ENCODE peak calls at places on chromosomes 5 and 9, in eight cellular contexts. X, T, P, L, B, R, C and K are unnamed samples.

GRCh38 chr5:170056561-170057267 is 49.0 kb upstream of the FOXI1 start:
- DNase-seq in X (no peak), B (no peak), R (no peak), P (no peak), L (peak; percentile 8), T (no peak), C (no peak), K (no peak)

GRCh38 chr9:93902780-93903655 is 52.1 kb downstream of the BARX1 start:
- DNase-seq in R (no peak), L (no peak), C (no peak), T (no peak), P (no peak), X (peak; percentile 10), B (peak; percentile 6), K (no peak)

GRCh38 chr5:138149530-138149929 is 10.3 kb upstream of the NME5 start:
- DNase-seq in P (peak; percentile 23), L (peak; percentile 17), B (no peak), R (peak; percentile 17), X (no peak), T (no peak), C (peak; percentile 54), K (peak; percentile 5)

GRCh38 chr5:173581408-173582197 is 34.8 kb downstream of the BOD1 start:
- DNase-seq in X (no peak), B (peak; percentile 93), C (peak; percentile 27), P (peak; percentile 64), R (peak; percentile 28), T (peak; percentile 31), L (peak; percentile 70), K (peak; percentile 38)

GRCh38 chr5:53167836-53168235 is 58.3 kb upstream of the MOCS2 start:
- DNase-seq in X (peak; percentile 44), T (no peak), R (peak; percentile 55), L (no peak), C (peak; percentile 39), B (no peak), P (no peak), K (peak; percentile 33)

GRCh38 chr9:3074247-3074646 is 230.4 kb upstream of the PUM3 start:
- DNase-seq in T (no peak), L (peak; percentile 2), C (no peak), P (no peak), R (peak; percentile 3), X (no peak), B (no peak), K (no peak)

GRCh38 chr9:90441814-90442213 is 200.8 kb downstream of the DIRAS2 start:
- DNase-seq in B (no peak), T (no peak), X (no peak), L (no peak), C (no peak), R (no peak), P (peak; percentile 20), K (no peak)

GRCh38 chr5:893711-894110 is 1.0 kb downstream of the TRIP13 start:
- DNase-seq in C (no peak), T (no peak), L (no peak), X (no peak), B (no peak), R (no peak), P (no peak), K (no peak)

GRCh38 chr5:61409568-61409967 is 77.5 kb downstream of the ZSWIM6 start:
- DNase-seq in L (peak; percentile 87), X (no peak), P (peak; percentile 91), C (peak; percentile 96), R (peak; percentile 93), T (no peak), B (no peak), K (peak; percentile 77)

GRCh38 chr5:136457390-136458094 is 92.2 kb upstream of the TRPC7 start:
- DNase-seq in X (no peak), L (no peak), C (no peak), T (no peak), P (no peak), B (no peak), R (no peak), K (peak; percentile 24)

GRCh38 chr5:3784854-3785253 is 189.2 kb downstream of the IRX1 start:
- DNase-seq in X (no peak), L (no peak), P (no peak), R (no peak), C (no peak), T (no peak), B (no peak), K (no peak)

GRCh38 chr9:95641591-95641990 is 124.8 kb upstream of the PTCH1 start:
- DNase-seq in X (no peak), C (no peak), T (no peak), L (peak; percentile 17), P (no peak), B (no peak), R (peak; percentile 24), K (peak; percentile 29)

GRCh38 chr5:134127376-134127861 is 12.9 kb downstream of the TCF7 start:
- DNase-seq in P (no peak), R (peak; percentile 63), B (no peak), L (no peak), X (no peak), T (peak; percentile 65), C (peak; percentile 58), K (peak; percentile 41)

GRCh38 chr5:168532471-168532870 is 3.4 kb downstream of the FBLL1 start:
- DNase-seq in T (no peak), R (no peak), X (no peak), B (no peak), L (no peak), P (no peak), C (no peak), K (no peak)

GRCh38 chr5:140205216-140205615 is 30.2 kb downstream of the CYSTM1 start:
- DNase-seq in P (no peak), L (no peak), C (no peak), X (no peak), B (no peak), T (no peak), R (no peak), K (no peak)

GRCh38 chr9:93896093-93896492 is 59.1 kb downstream of the BARX1 start:
- DNase-seq in C (no peak), T (no peak), B (no peak), P (no peak), X (no peak), R (no peak), L (no peak), K (no peak)

GRCh38 chr5:141560141-141560540 is 58.7 kb downstream of the DIAPH1 start:
- DNase-seq in B (no peak), P (peak; percentile 34), R (peak; percentile 19), T (no peak), L (peak; percentile 34), C (no peak), X (no peak), K (peak; percentile 87)

GRCh38 chr5:133599044-133599443 is 13.3 kb downstream of the FSTL4 start:
- DNase-seq in T (no peak), B (no peak), L (no peak), P (no peak), X (no peak), R (no peak), C (no peak), K (no peak)

GRCh38 chr5:96326902-96327301 is 106.1 kb downstream of the PCSK1 start:
- DNase-seq in X (no peak), B (no peak), P (no peak), L (no peak), T (no peak), R (no peak), C (no peak), K (no peak)

GRCh38 chr5:96329886-96330531 is 103.0 kb downstream of the PCSK1 start:
- DNase-seq in P (peak; percentile 31), L (peak; percentile 34), R (peak; percentile 75), C (no peak), T (no peak), X (no peak), B (no peak), K (peak; percentile 46)

GRCh38 chr5:96330532-96331140 is 102.4 kb downstream of the PCSK1 start:
- DNase-seq in C (no peak), L (no peak), T (no peak), B (no peak), P (no peak), R (no peak), X (no peak), K (no peak)

GRCh38 chr5:96329294-96329693 is 103.8 kb downstream of the PCSK1 start:
- DNase-seq in R (no peak), P (no peak), C (no peak), X (no peak), T (no peak), L (no peak), B (no peak), K (no peak)

DNA sequence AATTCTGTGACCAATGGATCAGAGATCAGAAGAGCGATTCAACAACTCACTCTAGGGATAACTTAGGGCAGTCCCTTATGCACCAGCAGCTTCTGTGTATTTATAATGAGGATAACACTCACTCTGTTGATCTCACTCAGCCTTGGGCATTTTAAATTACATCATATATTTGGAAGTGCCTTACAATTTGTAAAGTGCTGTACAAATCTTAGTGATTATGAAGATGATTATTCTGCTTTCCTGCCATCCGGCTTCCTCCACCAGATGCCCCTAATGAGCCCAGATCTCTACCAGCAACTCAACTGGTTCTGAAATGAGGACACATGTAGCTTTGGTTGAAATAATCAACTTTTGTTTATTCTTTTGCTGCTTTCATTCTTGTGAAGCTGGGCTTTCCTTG is 105.3 kb downstream of the PCSK1 start:
- DNase-seq in R (no peak), T (no peak), L (no peak), C (peak; percentile 40), B (no peak), X (no peak), P (no peak), K (no peak)
- TF ChIP-seq CTCF in R (no peak), T (no peak), L (no peak), C (no peak), B (no peak), X (no peak), P (no peak), K (no peak)

GRCh38 chr9:131856105-131856504 is 116.2 kb upstream of the RAPGEF1 start:
- DNase-seq in R (no peak), T (no peak), X (no peak), P (no peak), C (no peak), B (peak; percentile 78), L (no peak), K (no peak)
- TF ChIP-seq CTCF in R (no peak), T (no peak), X (no peak), P (no peak), C (no peak), B (peak; percentile 24), L (no peak), K (no peak)

GRCh38 chr9:117413346-117414219 is 1.3 kb downstream of the ASTN2 start:
- DNase-seq in X (no peak), C (no peak), L (no peak), B (peak; percentile 65), T (no peak), P (no peak), R (peak; percentile 1), K (no peak)
- TF ChIP-seq CTCF in X (no peak), C (no peak), L (no peak), B (no peak), T (no peak), P (no peak), R (no peak), K (no peak)

DNA sequence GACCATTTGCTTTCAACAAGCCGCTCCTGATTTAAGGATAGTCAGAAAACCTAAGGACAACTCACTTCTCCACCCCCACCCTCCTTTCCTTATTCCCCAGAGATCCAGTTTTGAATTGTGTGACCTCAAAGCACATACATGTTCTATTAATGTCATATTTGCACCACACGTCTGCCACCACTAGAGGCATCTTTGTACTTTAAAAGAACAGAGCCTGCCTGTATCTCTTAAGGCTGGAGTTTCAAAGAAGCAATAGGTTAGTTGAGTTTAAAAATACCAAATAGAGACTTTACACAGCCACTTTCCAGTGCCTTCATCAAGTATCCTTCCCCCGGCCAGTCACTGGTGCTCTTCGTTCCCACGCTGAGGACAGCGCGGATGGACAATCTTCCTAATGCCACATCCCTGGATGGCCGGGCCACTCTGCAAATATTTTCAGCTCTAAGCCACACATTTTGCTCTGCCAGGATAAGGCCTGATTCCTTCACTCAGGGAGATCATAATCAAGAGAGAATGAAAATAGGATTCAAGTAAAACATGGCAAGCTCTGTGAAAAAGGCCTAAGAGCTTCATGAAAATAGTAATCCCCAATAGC is 146.3 kb downstream of the SNCAIP start:
- DNase-seq in L (peak; percentile 34), R (peak; percentile 33), B (peak; percentile 24), X (no peak), C (peak; percentile 24), P (peak; percentile 47), T (no peak), K (peak; percentile 66)
- TF ChIP-seq CTCF in L (peak; percentile 64), R (peak; percentile 54), B (peak; percentile 53), X (no peak), C (peak; percentile 49), P (peak; percentile 73), T (no peak), K (peak; percentile 63)